ENCODE peak calls at places on chromosome 9, in four cellular contexts. R is K562, L is HL-60, H is GM12878. B is an unnamed sample.

GRCh38 chr9:131762356-131762932 is 22.6 kb upstream of the RAPGEF1 start:
- DNase-seq in R (peak), L (peak), H (no peak), B (peak)

GRCh38 chr9:89756891-89757537 is 152.2 kb downstream of the GADD45G start:
- DNase-seq in R (no peak), L (no peak), H (no peak), B (no peak)

GRCh38 chr9:132015866-132016265 is 63.8 kb downstream of the MED27 start:
- DNase-seq in R (no peak), L (no peak), H (no peak), B (no peak)

GRCh38 chr9:107644774-107645463 is 155.3 kb upstream of the KLF4 start:
- DNase-seq in R (no peak), L (no peak), H (no peak), B (no peak)

GRCh38 chr9:72984150-72984947 is 31.5 kb upstream of the ALDH1A1 start:
- DNase-seq in R (no peak), L (no peak), H (no peak), B (no peak)

GRCh38 chr9:94084314-94084713 is at the start of gene PTPDC1:
- DNase-seq in R (peak), L (no peak), H (no peak), B (no peak)

GRCh38 chr9:26744362-26744965 is 148.1 kb downstream of the CAAP1 start:
- DNase-seq in R (no peak), L (no peak), H (no peak), B (no peak)

GRCh38 chr9:33498387-33498786 is 24.7 kb upstream of the NOL6 start:
- DNase-seq in R (no peak), L (no peak), H (no peak), B (no peak)

GRCh38 chr9:114048533-114049452 is 29.3 kb downstream of the AMBP start:
- DNase-seq in R (no peak), L (no peak), H (no peak), B (no peak)

GRCh38 chr9:122426723-122427122 is 51.0 kb downstream of the OR1J1 start:
- DNase-seq in R (no peak), L (no peak), H (no peak), B (no peak)

GRCh38 chr9:115740986-115741385 is 412.6 kb upstream of the PAPPA start:
- DNase-seq in R (no peak), L (no peak), H (no peak), B (no peak)

GRCh38 chr9:35287986-35288515 is 126.2 kb downstream of the UNC13B start:
- DNase-seq in R (no peak), L (no peak), H (no peak), B (no peak)

GRCh38 chr9:128072144-128073021 is 4.4 kb downstream of the SLC25A25 start:
- DNase-seq in R (no peak), L (peak), H (peak), B (no peak)

GRCh38 chr9:135678236-135679017 is 15.3 kb downstream of the LCN9 start:
- DNase-seq in R (no peak), L (no peak), H (no peak), B (no peak)

DNA sequence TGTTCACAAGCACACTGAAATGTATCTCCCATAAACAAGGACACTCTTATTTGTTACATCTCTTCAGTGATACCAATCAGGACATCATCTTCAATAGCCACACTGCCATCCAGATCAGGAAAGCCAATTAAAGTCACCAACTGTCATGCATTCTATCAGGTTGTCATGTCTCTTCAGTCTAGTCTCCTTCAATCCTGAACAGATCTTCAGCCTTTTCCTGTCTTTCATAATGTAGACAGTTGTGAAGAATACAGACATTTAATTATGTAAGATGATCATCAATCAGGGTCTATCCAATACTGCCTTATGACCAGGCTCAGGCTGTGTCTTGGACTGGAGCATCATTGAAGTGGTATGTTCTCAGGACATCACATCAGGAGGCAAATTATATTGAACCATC is 419.8 kb upstream of the SMC2 start:
- DNase-seq in R (no peak), L (no peak), H (no peak), B (no peak)
- TF ChIP-seq SPI1 in R (no peak), L (no peak), H (no peak), B (no peak)

DNA sequence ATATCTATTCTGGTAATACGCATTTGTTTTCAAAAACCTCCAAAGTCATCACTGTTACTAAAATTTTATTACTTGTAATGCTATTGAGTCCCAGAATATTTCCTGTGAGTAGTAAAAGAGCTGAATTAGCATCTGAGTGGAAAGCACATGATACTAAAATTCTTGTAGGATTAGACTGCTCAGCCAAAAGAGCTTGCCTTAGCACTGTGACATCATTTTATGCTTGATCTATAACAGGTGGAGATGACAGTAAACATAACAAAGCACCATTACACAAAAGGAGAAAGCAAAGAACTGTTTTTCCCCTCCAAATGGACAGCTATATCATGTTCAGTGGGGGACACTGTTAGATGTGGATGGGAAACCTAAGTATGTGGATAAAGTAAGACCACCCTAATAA is 5.8 kb upstream of the JAK2 start:
- DNase-seq in R (no peak), L (no peak), H (no peak), B (no peak)
- TF ChIP-seq SPI1 in R (no peak), L (no peak), H (no peak), B (no peak)

DNA sequence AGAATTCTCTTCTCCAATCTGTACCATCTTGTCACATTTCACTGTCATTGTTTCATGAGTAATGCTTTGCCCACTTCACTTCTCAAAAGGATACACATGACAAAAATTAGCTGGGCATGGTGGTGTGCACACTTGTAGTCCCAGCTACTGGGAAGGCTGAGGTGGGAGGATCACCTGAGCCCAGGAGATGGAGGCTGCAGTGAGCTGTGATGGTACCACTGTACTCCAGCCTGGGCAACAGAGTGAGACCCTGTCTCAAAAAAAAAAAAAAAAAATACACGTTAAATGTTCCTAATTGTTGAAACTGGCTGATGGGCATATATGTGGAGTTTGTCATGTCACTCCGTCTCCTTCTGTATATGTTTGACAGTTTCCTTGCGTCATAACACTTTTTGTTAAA is 36.3 kb upstream of the HSD17B3 start:
- DNase-seq in R (no peak), L (no peak), H (no peak), B (no peak)
- TF ChIP-seq SPI1 in R (no peak), L (no peak), H (no peak), B (no peak)

DNA sequence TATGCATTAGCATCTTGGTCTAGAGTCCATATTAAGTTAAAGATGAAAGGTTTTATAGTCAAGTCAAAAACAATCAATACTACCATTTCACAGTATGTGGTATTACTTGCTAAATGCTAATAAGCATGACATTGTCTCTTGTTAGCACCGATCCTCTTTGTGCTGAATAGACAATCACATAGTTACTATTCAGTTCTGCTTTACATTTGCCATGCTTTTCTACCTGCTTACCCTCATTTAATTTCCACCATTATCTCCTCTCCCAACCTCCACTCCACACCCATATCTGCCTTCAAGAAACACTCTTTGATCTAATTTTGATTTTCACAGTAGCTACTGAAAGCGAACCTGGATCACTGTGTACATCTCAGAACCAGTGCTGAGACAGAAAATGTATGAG is 16.8 kb downstream of the MEGF9 start:
- DNase-seq in R (no peak), L (no peak), H (no peak), B (no peak)
- TF ChIP-seq SPI1 in R (no peak), L (no peak), H (no peak), B (no peak)

GRCh38 chr9:134323741-134324358 is 2.4 kb upstream of the RXRA start:
- DNase-seq in R (peak), L (no peak), H (no peak), B (no peak)

GRCh38 chr9:134326754-134327526 is 685 bp downstream of the RXRA start:
- DNase-seq in R (peak), L (no peak), H (no peak), B (no peak)

GRCh38 chr9:134325813-134326753 is at the start of gene RXRA:
- DNase-seq in R (peak), L (peak), H (no peak), B (peak)

GRCh38 chr9:134324359-134325095 is 1.7 kb upstream of the RXRA start:
- DNase-seq in R (no peak), L (no peak), H (no peak), B (no peak)

GRCh38 chr9:134325096-134325812 is 1.0 kb upstream of the RXRA start:
- DNase-seq in R (peak), L (no peak), H (no peak), B (no peak)
- TF ChIP-seq SPI1 in R (no peak), L (no peak), H (no peak), B (no peak)

GRCh38 chr9:37914154-37914551 is 10.2 kb upstream of the SLC25A51 start:
- DNase-seq in R (no peak), L (no peak), H (no peak), B (no peak)

GRCh38 chr9:37915911-37916470 is 12.1 kb upstream of the SLC25A51 start:
- DNase-seq in R (no peak), L (no peak), H (no peak), B (no peak)

GRCh38 chr9:37914701-37915358 is 10.9 kb upstream of the SLC25A51 start:
- DNase-seq in R (no peak), L (no peak), H (no peak), B (no peak)

GRCh38 chr9:37911271-37911681 is 7.3 kb upstream of the SLC25A51 start:
- DNase-seq in R (no peak), L (peak), H (no peak), B (no peak)

DNA sequence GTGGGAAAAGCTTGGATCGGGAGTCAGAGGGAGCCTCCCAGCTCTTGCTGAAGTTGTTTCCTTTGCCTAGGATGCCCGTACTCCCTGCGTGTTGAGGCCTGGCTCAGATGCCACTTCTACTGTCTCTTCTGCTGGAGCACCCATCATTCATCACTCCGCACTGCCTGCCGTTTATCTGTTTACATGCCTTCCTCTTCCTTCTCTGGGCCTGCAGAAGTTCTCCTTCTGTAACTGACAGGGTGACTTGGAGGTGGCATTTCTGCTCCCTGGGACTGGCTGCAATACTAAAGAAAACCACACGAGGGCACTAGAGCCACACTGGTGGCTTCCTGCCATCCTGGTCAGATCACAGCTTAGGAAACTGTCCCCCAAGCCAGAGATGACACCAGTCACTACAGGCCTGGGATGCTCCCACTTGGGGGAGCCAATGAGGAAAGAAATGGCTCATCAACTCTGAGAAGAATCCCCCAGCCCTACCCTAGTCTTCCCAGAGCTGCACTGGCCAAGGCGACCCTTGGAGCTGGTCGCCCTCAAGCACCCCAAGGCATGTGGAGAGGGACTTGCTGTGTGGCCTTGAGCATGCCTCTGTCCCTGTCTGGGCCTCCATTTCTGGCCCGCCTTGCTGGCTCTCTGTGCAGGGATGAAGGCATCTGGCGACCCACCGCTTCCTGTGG is 9.7 kb upstream of the SLC25A51 start:
- DNase-seq in R (peak), L (peak), H (peak), B (peak)
- TF ChIP-seq SPI1 in R (peak), L (peak), H (no peak), B (no peak)

GRCh38 chr9:77807846-77808749 is 160.0 kb upstream of the GNA14 start:
- DNase-seq in R (no peak), L (no peak), H (no peak), B (no peak)
- TF ChIP-seq SPI1 in R (peak), L (no peak), H (no peak), B (no peak)

DNA sequence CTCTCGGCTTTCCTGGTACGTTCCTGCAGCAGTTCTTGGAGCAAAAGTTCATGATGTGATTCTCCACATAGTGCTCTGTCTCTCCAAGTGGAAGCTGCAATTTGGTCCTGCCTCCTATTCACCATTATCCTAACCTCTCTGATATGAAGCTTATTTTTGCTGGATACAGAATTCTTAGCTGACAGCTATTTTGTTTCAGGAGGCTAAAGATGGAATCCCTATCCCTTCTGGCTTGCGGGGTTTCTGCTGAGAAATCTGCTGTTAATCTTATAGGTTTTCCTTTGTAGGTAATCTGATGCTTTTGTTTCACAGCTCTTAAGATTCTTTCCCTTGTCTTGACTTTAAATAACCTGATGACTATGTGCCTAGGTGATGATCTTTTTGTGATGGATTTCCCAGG is 181.6 kb upstream of the VLDLR start:
- DNase-seq in R (no peak), L (no peak), H (no peak), B (no peak)
- TF ChIP-seq SPI1 in R (no peak), L (no peak), H (no peak), B (no peak)

GRCh38 chr9:130694205-130694604 is 625 bp downstream of the EXOSC2 start:
- DNase-seq in R (no peak), L (no peak), H (no peak), B (no peak)
- TF ChIP-seq SPI1 in R (no peak), L (no peak), H (no peak), B (no peak)